ENCODE peak calls at places on chromosomes 11 and 22, in five cellular contexts. One of them, this sample, is unnamed.

GRCh38 chr11:93604276-93604675 is 57.2 kb upstream of the CEP295 start:
- DNase-seq in NCI-H774: no peak
- DNase-seq in stimulated activated CD4-positive, alpha-beta T cell treated with anti-CD3 and anti-CD28 coated beads, TNF-alpha, amount 100 ng/mL, for 1 hour: no peak
- DNase-seq in LoVo: no peak
- DNase-seq in myocyte: no peak
- DNase-seq in this sample: no peak

GRCh38 chr11:64858467-64859401 is 14.3 kb upstream of the CDC42BPG start:
- DNase-seq in NCI-H774: no peak
- DNase-seq in stimulated activated CD4-positive, alpha-beta T cell treated with anti-CD3 and anti-CD28 coated beads, TNF-alpha, amount 100 ng/mL, for 1 hour: no peak
- DNase-seq in LoVo: no peak
- DNase-seq in myocyte: peak
- DNase-seq in this sample: no peak

GRCh38 chr11:119567667-119568582 is 145.0 kb upstream of the THY1 start:
- DNase-seq in NCI-H774: peak
- DNase-seq in stimulated activated CD4-positive, alpha-beta T cell treated with anti-CD3 and anti-CD28 coated beads, TNF-alpha, amount 100 ng/mL, for 1 hour: no peak
- DNase-seq in LoVo: no peak
- DNase-seq in myocyte: peak
- DNase-seq in this sample: no peak

GRCh38 chr11:10778217-10778970 is 27.3 kb downstream of the CTR9 start:
- DNase-seq in NCI-H774: no peak
- DNase-seq in stimulated activated CD4-positive, alpha-beta T cell treated with anti-CD3 and anti-CD28 coated beads, TNF-alpha, amount 100 ng/mL, for 1 hour: no peak
- DNase-seq in LoVo: no peak
- DNase-seq in myocyte: peak
- DNase-seq in this sample: no peak

GRCh38 chr11:69293819-69294505 is at the start of gene MYEOV:
- DNase-seq in NCI-H774: no peak
- DNase-seq in stimulated activated CD4-positive, alpha-beta T cell treated with anti-CD3 and anti-CD28 coated beads, TNF-alpha, amount 100 ng/mL, for 1 hour: no peak
- DNase-seq in LoVo: peak
- DNase-seq in myocyte: no peak
- DNase-seq in this sample: no peak

GRCh38 chr11:58465690-58466089 is 23.7 kb upstream of the OR5B12 start:
- DNase-seq in NCI-H774: no peak
- DNase-seq in stimulated activated CD4-positive, alpha-beta T cell treated with anti-CD3 and anti-CD28 coated beads, TNF-alpha, amount 100 ng/mL, for 1 hour: no peak
- DNase-seq in LoVo: no peak
- DNase-seq in myocyte: no peak
- DNase-seq in this sample: no peak

GRCh38 chr11:69337211-69337721 is 43.3 kb downstream of the MYEOV start:
- DNase-seq in NCI-H774: peak
- DNase-seq in stimulated activated CD4-positive, alpha-beta T cell treated with anti-CD3 and anti-CD28 coated beads, TNF-alpha, amount 100 ng/mL, for 1 hour: no peak
- DNase-seq in LoVo: no peak
- DNase-seq in myocyte: no peak
- DNase-seq in this sample: no peak

GRCh38 chr11:83722392-83722791 is 436.2 kb upstream of the CCDC90B start:
- DNase-seq in NCI-H774: no peak
- DNase-seq in stimulated activated CD4-positive, alpha-beta T cell treated with anti-CD3 and anti-CD28 coated beads, TNF-alpha, amount 100 ng/mL, for 1 hour: no peak
- DNase-seq in LoVo: no peak
- DNase-seq in myocyte: no peak
- DNase-seq in this sample: no peak

GRCh38 chr11:73972620-73973449 is 9.8 kb downstream of the UCP2 start:
- DNase-seq in NCI-H774: no peak
- DNase-seq in stimulated activated CD4-positive, alpha-beta T cell treated with anti-CD3 and anti-CD28 coated beads, TNF-alpha, amount 100 ng/mL, for 1 hour: no peak
- DNase-seq in LoVo: no peak
- DNase-seq in myocyte: no peak
- DNase-seq in this sample: no peak

GRCh38 chr11:64894070-64894811 is 15.8 kb upstream of the EHD1 start:
- DNase-seq in NCI-H774: peak
- DNase-seq in stimulated activated CD4-positive, alpha-beta T cell treated with anti-CD3 and anti-CD28 coated beads, TNF-alpha, amount 100 ng/mL, for 1 hour: peak
- DNase-seq in LoVo: peak
- DNase-seq in myocyte: peak
- DNase-seq in this sample: peak

GRCh38 chr11:110531056-110531756 is 101.5 kb downstream of the FDX1 start:
- DNase-seq in NCI-H774: no peak
- DNase-seq in stimulated activated CD4-positive, alpha-beta T cell treated with anti-CD3 and anti-CD28 coated beads, TNF-alpha, amount 100 ng/mL, for 1 hour: no peak
- DNase-seq in LoVo: no peak
- DNase-seq in myocyte: no peak
- DNase-seq in this sample: no peak

GRCh38 chr11:95132956-95133355 is 43.3 kb downstream of the ENDOD1 start:
- DNase-seq in NCI-H774: no peak
- DNase-seq in stimulated activated CD4-positive, alpha-beta T cell treated with anti-CD3 and anti-CD28 coated beads, TNF-alpha, amount 100 ng/mL, for 1 hour: no peak
- DNase-seq in LoVo: no peak
- DNase-seq in myocyte: peak
- DNase-seq in this sample: no peak

GRCh38 chr22:41636467-41636866 is 15.4 kb downstream of the XRCC6 start:
- DNase-seq in NCI-H774: no peak
- DNase-seq in stimulated activated CD4-positive, alpha-beta T cell treated with anti-CD3 and anti-CD28 coated beads, TNF-alpha, amount 100 ng/mL, for 1 hour: no peak
- DNase-seq in LoVo: no peak
- DNase-seq in myocyte: peak
- DNase-seq in this sample: no peak

GRCh38 chr11:2742201-2742600 is 42.4 kb upstream of the KCNQ1OT1 start:
- DNase-seq in NCI-H774: no peak
- DNase-seq in stimulated activated CD4-positive, alpha-beta T cell treated with anti-CD3 and anti-CD28 coated beads, TNF-alpha, amount 100 ng/mL, for 1 hour: no peak
- DNase-seq in LoVo: no peak
- DNase-seq in myocyte: no peak
- DNase-seq in this sample: no peak

GRCh38 chr11:21295508-21295907 is 626.1 kb downstream of the NELL1 start:
- DNase-seq in NCI-H774: no peak
- DNase-seq in stimulated activated CD4-positive, alpha-beta T cell treated with anti-CD3 and anti-CD28 coated beads, TNF-alpha, amount 100 ng/mL, for 1 hour: no peak
- DNase-seq in LoVo: no peak
- DNase-seq in myocyte: no peak
- DNase-seq in this sample: no peak

GRCh38 chr11:118201966-118202365 is 22.8 kb downstream of the JAML start:
- DNase-seq in NCI-H774: no peak
- DNase-seq in stimulated activated CD4-positive, alpha-beta T cell treated with anti-CD3 and anti-CD28 coated beads, TNF-alpha, amount 100 ng/mL, for 1 hour: no peak
- DNase-seq in LoVo: no peak
- DNase-seq in myocyte: no peak
- DNase-seq in this sample: no peak

GRCh38 chr11:59145534-59145933 is 2.9 kb downstream of the FAM111A start:
- DNase-seq in NCI-H774: no peak
- DNase-seq in stimulated activated CD4-positive, alpha-beta T cell treated with anti-CD3 and anti-CD28 coated beads, TNF-alpha, amount 100 ng/mL, for 1 hour: no peak
- DNase-seq in LoVo: no peak
- DNase-seq in myocyte: peak
- DNase-seq in this sample: no peak

GRCh38 chr22:27397948-27398330 is 403.6 kb downstream of the MN1 start:
- DNase-seq in NCI-H774: no peak
- DNase-seq in stimulated activated CD4-positive, alpha-beta T cell treated with anti-CD3 and anti-CD28 coated beads, TNF-alpha, amount 100 ng/mL, for 1 hour: no peak
- DNase-seq in LoVo: no peak
- DNase-seq in myocyte: no peak
- DNase-seq in this sample: no peak

GRCh38 chr11:2480874-2481220 is 36.0 kb downstream of the KCNQ1 start:
- DNase-seq in NCI-H774: no peak
- DNase-seq in stimulated activated CD4-positive, alpha-beta T cell treated with anti-CD3 and anti-CD28 coated beads, TNF-alpha, amount 100 ng/mL, for 1 hour: no peak
- DNase-seq in LoVo: no peak
- DNase-seq in myocyte: peak
- DNase-seq in this sample: no peak

GRCh38 chr11:46291441-46292143 is 14.1 kb downstream of the CREB3L1 start:
- DNase-seq in NCI-H774: no peak
- DNase-seq in stimulated activated CD4-positive, alpha-beta T cell treated with anti-CD3 and anti-CD28 coated beads, TNF-alpha, amount 100 ng/mL, for 1 hour: no peak
- DNase-seq in LoVo: no peak
- DNase-seq in myocyte: peak
- DNase-seq in this sample: no peak

GRCh38 chr11:68314203-68314885 is 2.0 kb downstream of the LRP5 start:
- DNase-seq in NCI-H774: no peak
- DNase-seq in stimulated activated CD4-positive, alpha-beta T cell treated with anti-CD3 and anti-CD28 coated beads, TNF-alpha, amount 100 ng/mL, for 1 hour: no peak
- DNase-seq in LoVo: no peak
- DNase-seq in myocyte: no peak
- DNase-seq in this sample: no peak

GRCh38 chr11:131773626-131774025 is 403.2 kb downstream of the NTM start:
- DNase-seq in NCI-H774: no peak
- DNase-seq in stimulated activated CD4-positive, alpha-beta T cell treated with anti-CD3 and anti-CD28 coated beads, TNF-alpha, amount 100 ng/mL, for 1 hour: no peak
- DNase-seq in LoVo: no peak
- DNase-seq in myocyte: no peak
- DNase-seq in this sample: no peak

GRCh38 chr11:79617561-79617960 is 176.7 kb upstream of the TENM4 start:
- DNase-seq in NCI-H774: no peak
- DNase-seq in stimulated activated CD4-positive, alpha-beta T cell treated with anti-CD3 and anti-CD28 coated beads, TNF-alpha, amount 100 ng/mL, for 1 hour: no peak
- DNase-seq in LoVo: no peak
- DNase-seq in myocyte: no peak
- DNase-seq in this sample: no peak

GRCh38 chr11:11980841-11981308 is 27.6 kb downstream of the DKK3 start:
- DNase-seq in NCI-H774: no peak
- DNase-seq in stimulated activated CD4-positive, alpha-beta T cell treated with anti-CD3 and anti-CD28 coated beads, TNF-alpha, amount 100 ng/mL, for 1 hour: no peak
- DNase-seq in LoVo: no peak
- DNase-seq in myocyte: no peak
- DNase-seq in this sample: no peak

GRCh38 chr22:25407226-25407858 is 157.1 kb upstream of the GRK3 start:
- DNase-seq in NCI-H774: no peak
- DNase-seq in stimulated activated CD4-positive, alpha-beta T cell treated with anti-CD3 and anti-CD28 coated beads, TNF-alpha, amount 100 ng/mL, for 1 hour: no peak
- DNase-seq in LoVo: no peak
- DNase-seq in myocyte: no peak
- DNase-seq in this sample: no peak

GRCh38 chr11:121587182-121587581 is 134.4 kb upstream of the SORL1-AS1 start:
- DNase-seq in NCI-H774: no peak
- DNase-seq in stimulated activated CD4-positive, alpha-beta T cell treated with anti-CD3 and anti-CD28 coated beads, TNF-alpha, amount 100 ng/mL, for 1 hour: no peak
- DNase-seq in LoVo: no peak
- DNase-seq in myocyte: no peak
- DNase-seq in this sample: no peak

GRCh38 chr22:32880906-32881596 is 79.5 kb downstream of the TIMP3 start:
- DNase-seq in NCI-H774: no peak
- DNase-seq in stimulated activated CD4-positive, alpha-beta T cell treated with anti-CD3 and anti-CD28 coated beads, TNF-alpha, amount 100 ng/mL, for 1 hour: no peak
- DNase-seq in LoVo: no peak
- DNase-seq in myocyte: peak
- DNase-seq in this sample: no peak

This sample was measured in NCI-H187.